ENCODE peak calls at places on chromosomes 16 and 17, in six cellular contexts. W is HCT116, F is HepG2, H is H1, D is K562, Q is GM12878. Y is an unnamed sample. For H3K79me2, the result is how much of the 10 kb centered on the place peaks cover.

GRCh38 chr16:65323655-65324237 is 201.9 kb upstream of the CDH11 start:
- DNase-seq in W (no peak), Q (no peak), D (no peak), H (no peak), F (no peak), Y (no peak)

GRCh38 chr16:1330260-1330914 is 3.1 kb upstream of the BAIAP3 start:
- DNase-seq in D (no peak), H (peak), Q (no peak), W (no peak), F (peak), Y (no peak)

GRCh38 chr16:58158137-58158536 is 29.0 kb upstream of the CFAP20 start:
- DNase-seq in H (no peak), D (no peak), Q (no peak), F (no peak), W (no peak), Y (no peak)

GRCh38 chr16:1773703-1774455 is 945 bp upstream of the MRPS34 start:
- DNase-seq in F (no peak), D (no peak), Q (no peak), H (no peak), W (no peak), Y (no peak)

GRCh38 chr16:86914850-86915717 is 336.7 kb downstream of the FOXL1 start:
- DNase-seq in D (no peak), F (peak), W (no peak), H (no peak), Q (no peak), Y (no peak)

GRCh38 chr17:54662978-54663876 is 237.4 kb upstream of the TOM1L1 start:
- DNase-seq in Q (no peak), D (no peak), H (peak), W (no peak), F (no peak), Y (no peak)

GRCh38 chr17:39229274-39229913 is 3.6 kb upstream of the STAC2 start:
- DNase-seq in D (no peak), H (no peak), F (no peak), Q (no peak), W (no peak), Y (no peak)

GRCh38 chr17:3514873-3515272 is 39.1 kb downstream of the ASPA start:
- DNase-seq in W (no peak), Q (no peak), D (no peak), F (no peak), H (no peak), Y (no peak)

GRCh38 chr16:8751481-8752311 is 45.7 kb downstream of the TMEM186 start:
- DNase-seq in H (no peak), W (peak), Q (no peak), D (no peak), F (peak), Y (no peak)

GRCh38 chr16:77231047-77231446 is 31.8 kb downstream of the SYCE1L start:
- DNase-seq in D (no peak), W (no peak), Q (no peak), F (no peak), H (no peak), Y (no peak)

GRCh38 chr16:86026916-86027315 is 128.0 kb downstream of the IRF8 start:
- DNase-seq in D (no peak), F (no peak), W (no peak), Q (no peak), H (no peak), Y (no peak)

GRCh38 chr17:63189082-63189481 is 223.0 kb downstream of the TANC2 start:
- DNase-seq in D (no peak), Q (no peak), H (no peak), F (no peak), W (no peak), Y (no peak)

GRCh38 chr17:41962768-41963434 is 3.7 kb upstream of the CNP start:
- DNase-seq in F (peak), Q (no peak), D (peak), W (peak), H (peak), Y (peak)

GRCh38 chr16:69286941-69287713 is 24.0 kb upstream of the VPS4A start:
- DNase-seq in W (peak), F (peak), Q (peak), D (peak), H (no peak), Y (peak)

GRCh38 chr17:27986805-27987684 is 55.4 kb upstream of the NLK start:
- DNase-seq in D (peak), Q (no peak), F (no peak), H (no peak), W (no peak), Y (no peak)

GRCh38 chr17:60390881-60391418 is 983 bp downstream of the USP32 start:
- DNase-seq in F (peak), H (no peak), W (no peak), D (no peak), Q (no peak), Y (peak)

GRCh38 chr17:81486174-81486810 is 26.3 kb downstream of the ACTG1 start:
- DNase-seq in W (no peak), H (no peak), D (no peak), F (no peak), Q (no peak), Y (no peak)

GRCh38 chr16:86732621-86733297 is 154.4 kb downstream of the FOXL1 start:
- DNase-seq in H (peak), D (no peak), F (no peak), W (no peak), Q (no peak), Y (no peak)

GRCh38 chr16:63038563-63039131 is 1002.4 kb upstream of the CDH8 start:
- DNase-seq in W (no peak), D (no peak), Q (no peak), F (no peak), H (no peak), Y (peak)

GRCh38 chr17:78822552-78822951 is 18.1 kb downstream of the USP36 start:
- DNase-seq in D (no peak), W (no peak), Q (no peak), H (no peak), F (no peak), Y (peak)

GRCh38 chr17:7834891-7835817 is 1.1 kb downstream of the KDM6B start:
- DNase-seq in Q (peak), D (peak), H (peak), W (peak), F (peak), Y (peak)

GRCh38 chr17:7835818-7836595 is 2.0 kb downstream of the KDM6B start:
- DNase-seq in Q (no peak), H (peak), D (peak), F (peak), W (no peak), Y (peak)

GRCh38 chr17:7833011-7833794 is 814 bp upstream of the KDM6B start:
- DNase-seq in D (no peak), H (no peak), F (no peak), W (no peak), Q (no peak), Y (no peak)

GRCh38 chr17:7833795-7834553 is at the start of gene KDM6B:
- DNase-seq in W (peak), D (peak), H (peak), F (peak), Q (no peak), Y (peak)

GRCh38 chr17:7834554-7834890 is 505 bp downstream of the KDM6B start:
- DNase-seq in F (peak), H (no peak), Q (no peak), W (no peak), D (peak), Y (peak)
- TF ChIP-seq JUND in F (no peak), H (no peak), Q (no peak), W (no peak), D (no peak), Y (no peak)

GRCh38 chr17:47660064-47660492 is 10.4 kb downstream of the KPNB1 start:
- DNase-seq in Q (peak), F (no peak), H (no peak), W (no peak), D (no peak), Y (no peak)
- H3K79me2 ChIP-seq in Q (half or more), F (under half), H (under half), W (half or more), D (half or more), Y (half or more)

DNA sequence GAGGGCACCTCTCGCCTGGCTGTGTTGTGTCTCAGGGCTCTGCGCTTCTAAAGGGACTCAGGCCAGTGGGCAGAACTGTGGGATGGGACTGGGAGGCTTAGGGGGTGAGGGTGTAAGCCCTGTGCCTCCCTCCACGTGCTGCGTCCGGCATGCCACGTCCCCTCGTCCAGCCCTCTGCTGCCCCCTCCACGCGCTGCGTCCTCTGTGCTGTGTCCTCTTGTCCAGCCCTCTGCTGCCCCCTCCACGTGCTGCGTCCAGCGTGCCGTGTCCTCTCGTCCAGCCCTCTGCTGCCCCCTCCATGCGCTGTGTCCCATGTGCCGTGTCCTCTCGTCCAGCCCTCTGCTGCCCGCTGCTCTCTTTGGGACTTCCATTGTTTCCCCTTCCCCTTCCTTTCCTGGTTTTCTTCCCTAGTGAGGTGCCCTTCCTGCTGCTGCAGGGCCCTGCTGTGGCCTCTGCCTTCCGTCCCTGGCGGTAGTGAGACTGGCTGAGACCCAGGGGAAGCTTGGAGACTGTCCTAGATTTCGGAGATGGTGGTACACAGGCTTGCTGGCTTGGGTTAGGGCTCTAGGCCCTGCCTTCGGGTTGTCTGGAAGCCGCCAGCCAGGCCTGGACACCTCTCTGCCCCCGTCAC is 6.4 kb upstream of the ZNF750 start:
- DNase-seq in H (no peak), W (no peak), Q (no peak), D (no peak), F (no peak), Y (no peak)
- TF ChIP-seq JUND in H (no peak), W (no peak), Q (no peak), D (no peak), F (no peak), Y (no peak)

DNA sequence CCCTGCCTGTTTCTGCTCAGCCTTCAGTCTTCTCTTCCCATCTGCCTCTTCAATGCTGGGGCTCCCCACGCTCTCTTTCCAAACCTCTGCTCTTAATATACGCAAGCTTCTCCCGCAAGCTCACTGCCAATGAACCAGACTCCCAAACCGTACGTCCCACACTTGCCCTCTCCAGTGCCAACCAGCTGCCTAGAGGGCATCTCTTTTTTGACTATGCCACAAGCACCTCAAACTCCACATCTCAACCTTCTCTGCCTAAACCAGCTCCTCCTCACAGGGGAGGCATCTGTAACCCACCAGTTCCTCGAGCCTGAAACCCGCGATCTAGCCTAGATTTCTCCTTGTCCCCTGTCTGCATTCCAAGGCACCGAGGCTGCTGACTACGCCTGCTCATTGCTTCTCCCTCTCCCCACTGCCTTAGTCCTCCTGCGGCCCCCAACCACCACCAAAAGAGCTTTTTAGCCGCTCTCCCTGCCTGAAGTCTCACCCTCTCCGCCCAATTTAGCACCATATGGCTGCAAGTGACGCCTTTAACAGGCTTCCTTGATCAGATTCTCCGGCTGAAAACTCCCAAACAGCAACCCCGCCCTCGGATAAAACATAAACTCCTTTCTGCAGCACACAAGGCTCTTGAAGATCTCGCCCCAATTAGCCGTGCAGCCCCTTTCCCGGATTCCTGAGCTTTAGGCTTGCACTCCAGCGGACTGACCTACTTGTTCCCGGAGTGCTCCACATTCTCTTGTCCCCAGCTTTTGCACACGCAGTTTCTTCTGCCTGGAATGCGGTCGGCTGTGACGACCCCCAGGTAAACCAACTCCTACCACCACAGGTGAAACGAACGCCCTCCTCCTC is 1.5 kb downstream of the GGA2 start:
- DNase-seq in W (no peak), F (no peak), H (peak), D (no peak), Q (no peak), Y (no peak)
- H3K79me2 ChIP-seq in W (half or more), F (half or more), H (under half), D (half or more), Q (half or more), Y (half or more)

GRCh38 chr16:26770547-26770946 is 296.2 kb upstream of the C16orf82 start:
- DNase-seq in H (no peak), W (no peak), F (no peak), D (no peak), Q (no peak), Y (no peak)

GRCh38 chr16:26762596-26762995 is 304.1 kb upstream of the C16orf82 start:
- DNase-seq in F (no peak), W (no peak), Q (no peak), D (no peak), H (no peak), Y (no peak)

DNA sequence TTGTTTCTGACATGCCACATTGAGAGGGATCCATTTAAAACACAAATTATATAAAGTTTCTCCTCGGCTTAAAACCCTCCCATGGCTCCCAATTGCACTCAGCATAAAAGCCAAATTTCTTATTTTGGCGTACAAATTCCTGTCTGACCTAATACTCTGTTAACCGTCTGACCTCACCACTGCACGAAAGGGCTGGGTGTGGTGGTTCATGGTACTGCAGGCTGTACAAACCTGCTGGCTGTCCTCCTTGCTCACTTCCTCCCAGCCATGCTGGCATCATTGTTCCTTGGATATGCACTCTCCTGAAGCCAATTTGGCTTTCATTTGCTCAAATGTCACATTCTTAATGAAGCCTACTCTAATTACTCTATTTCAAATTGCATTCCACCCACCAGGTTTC is 301.6 kb upstream of the C16orf82 start:
- DNase-seq in D (peak), H (peak), Q (no peak), F (peak), W (no peak), Y (peak)
- TF ChIP-seq JUND in D (no peak), H (no peak), Q (no peak), F (no peak), W (no peak), Y (no peak)

GRCh38 chr16:3949946-3950342 is 69.4 kb upstream of the CREBBP start:
- DNase-seq in F (no peak), D (no peak), H (no peak), Q (no peak), W (no peak), Y (no peak)

GRCh38 chr16:3950343-3951193 is 70.1 kb upstream of the CREBBP start:
- DNase-seq in F (no peak), D (no peak), H (no peak), W (no peak), Q (no peak), Y (no peak)

GRCh38 chr16:3953728-3954410 is 73.4 kb upstream of the CREBBP start:
- DNase-seq in Q (no peak), D (no peak), F (no peak), W (no peak), H (no peak), Y (no peak)

GRCh38 chr16:3952342-3953131 is 72.0 kb upstream of the CREBBP start:
- DNase-seq in H (no peak), F (no peak), W (no peak), Q (no peak), D (no peak), Y (no peak)

DNA sequence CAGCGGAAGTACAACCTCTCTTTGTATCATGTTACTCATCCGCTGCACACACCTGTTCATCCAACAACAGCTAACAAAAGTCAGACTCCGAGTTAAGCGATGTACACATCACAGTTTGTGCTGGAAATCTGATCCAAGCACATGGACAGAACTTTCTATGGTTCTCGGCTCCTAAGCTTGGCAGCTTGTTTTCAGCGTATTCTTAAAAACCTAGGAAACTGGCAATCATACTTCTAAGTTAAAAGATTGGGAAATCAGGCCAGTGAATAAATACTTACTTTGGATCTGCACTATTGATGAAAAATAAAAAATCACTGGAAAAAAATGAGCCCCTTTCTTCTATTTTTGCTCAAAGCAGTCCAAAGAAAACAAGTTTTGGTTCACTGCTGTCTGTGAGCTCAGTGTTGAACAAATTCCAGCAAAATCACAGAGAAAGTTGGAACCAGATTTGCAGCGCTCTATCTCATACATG is 71.4 kb upstream of the CREBBP start:
- DNase-seq in W (no peak), H (no peak), D (no peak), Q (no peak), F (no peak), Y (no peak)
- H3K79me2 ChIP-seq in W (under half), H (under half), D (under half), Q (under half), F (under half), Y (under half)

GRCh38 chr16:24776486-24777220 is 47.2 kb downstream of the TNRC6A start:
- DNase-seq in W (no peak), D (no peak), F (no peak), H (no peak), Q (no peak), Y (peak)
- TF ChIP-seq JUND in W (no peak), D (no peak), F (no peak), H (no peak), Q (no peak), Y (no peak)

DNA sequence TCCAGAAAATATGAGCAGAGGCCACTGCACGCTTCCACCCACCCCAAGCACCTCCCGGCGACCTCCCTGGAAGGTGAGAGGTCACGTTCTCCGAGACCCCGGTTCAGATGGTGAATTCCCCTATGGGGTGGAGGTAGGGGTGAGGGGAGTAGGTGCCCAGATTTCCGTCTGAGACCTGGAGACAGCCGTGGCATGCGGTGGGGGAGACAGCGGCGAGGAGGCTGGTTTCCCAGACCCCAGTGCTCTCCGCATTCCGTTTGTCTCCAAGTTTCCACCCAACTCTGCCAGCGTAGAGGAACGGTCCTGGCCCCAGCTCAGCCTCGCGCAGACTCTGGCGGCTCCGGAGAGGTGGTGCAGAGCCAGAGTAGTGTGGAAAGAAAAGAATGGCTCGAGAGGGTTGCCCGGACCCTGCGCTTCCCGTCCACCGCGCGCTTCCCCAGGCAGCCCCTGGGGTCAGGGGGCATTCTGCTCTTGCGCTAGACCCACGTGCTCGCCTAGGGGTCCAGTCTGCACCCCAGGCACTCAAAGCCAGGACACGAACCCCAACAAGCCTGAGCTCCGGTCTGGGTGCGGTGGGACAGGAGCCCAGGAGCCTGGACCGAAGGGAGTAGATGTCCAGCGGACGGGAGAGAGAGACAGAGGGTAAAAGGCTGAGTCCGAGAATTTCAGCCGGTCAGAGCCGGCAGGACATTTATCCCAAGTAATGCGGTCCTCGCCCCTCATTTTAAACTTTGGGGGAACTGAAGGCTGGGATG is 3.9 kb downstream of the PMP22 start:
- DNase-seq in Q (no peak), D (peak), H (no peak), W (no peak), F (peak), Y (peak)
- H3K79me2 ChIP-seq in Q (under half), D (under half), H (under half), W (under half), F (under half), Y (under half)